ENCODE peak calls at places on chromosomes 2 and 18, in seven cellular contexts. A is foreskin fibroblast, U is stomach, Z is hepatocyte, F is tibial artery, E is astrocyte of the spinal cord, L is GM23338. N is an unnamed sample.

GRCh38 chr2:19020144-19021099 is 338.0 kb downstream of the OSR1 start:
- DNase-seq in A (no peak), U (no peak), Z (peak; percentile 48), F (no peak), E (no peak), L (no peak), N (no peak)

GRCh38 chr2:41932241-41933034 is 115.4 kb upstream of the PKDCC start:
- DNase-seq in A (peak; percentile 75), U (peak; percentile 32), Z (peak; percentile 76), F (peak; percentile 81), E (peak; percentile 97), L (no peak), N (peak; percentile 100)

GRCh38 chr2:105789745-105790466 is 45.2 kb downstream of the NCK2 start:
- DNase-seq in A (peak; percentile 77), U (no peak), Z (no peak), F (peak; percentile 82), E (peak; percentile 63), L (no peak), N (peak; percentile 34)

GRCh38 chr2:120348134-120349103 is 2.5 kb downstream of the INHBB start:
- DNase-seq in A (no peak), U (no peak), Z (peak; percentile 53), F (no peak), E (no peak), L (peak; percentile 49), N (no peak)

GRCh38 chr2:45923701-45924100 is 272.2 kb downstream of the PRKCE start:
- DNase-seq in A (no peak), U (no peak), Z (no peak), F (no peak), E (peak; percentile 26), L (no peak), N (no peak)

GRCh38 chr2:38178556-38179419 is 102.8 kb upstream of the CYP1B1 start:
- DNase-seq in A (peak; percentile 90), U (no peak), Z (peak; percentile 34), F (no peak), E (peak; percentile 92), L (no peak), N (peak; percentile 90)

GRCh38 chr2:208379192-208379591 is 27.4 kb upstream of the PTH2R start:
- DNase-seq in A (no peak), U (no peak), Z (no peak), F (no peak), E (no peak), L (no peak), N (no peak)

GRCh38 chr2:173602153-173602552 is 247.5 kb downstream of the CDCA7 start:
- DNase-seq in A (no peak), U (no peak), Z (no peak), F (no peak), E (no peak), L (no peak), N (no peak)

GRCh38 chr18:28365406-28365805 is 188.5 kb upstream of the CDH2 start:
- DNase-seq in A (no peak), U (no peak), Z (peak; percentile 22), F (no peak), E (peak; percentile 60), L (no peak), N (peak; percentile 70)

GRCh38 chr2:168180914-168181313 is 66.5 kb downstream of the STK39 start:
- DNase-seq in A (no peak), U (no peak), Z (no peak), F (no peak), E (no peak), L (no peak), N (no peak)

DNA sequence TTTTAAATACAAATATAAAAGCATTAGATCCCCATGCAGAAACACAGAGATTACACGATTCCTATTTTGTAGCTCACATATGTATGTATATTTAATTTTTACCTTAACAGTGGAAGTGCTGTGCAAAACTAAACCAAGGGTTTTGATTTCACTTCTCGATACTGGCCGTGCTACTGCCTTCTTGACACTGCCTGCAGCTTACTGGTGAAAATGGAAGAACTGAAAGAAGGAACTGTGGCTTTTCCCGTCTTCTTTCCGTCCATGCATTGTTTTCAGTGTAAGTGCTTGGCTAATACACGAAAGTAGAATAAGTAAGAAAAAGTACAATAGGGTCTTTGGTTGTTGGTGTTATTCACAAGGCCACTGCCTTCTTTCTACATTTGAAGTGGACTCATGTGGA is 129.5 kb downstream of the NDUFA10 start:
- DNase-seq in A (no peak), U (no peak), Z (no peak), F (no peak), E (no peak), L (no peak), N (no peak)
- TF ChIP-seq CTCF in A (no peak), U (no peak), Z (no peak), F (no peak), E (no peak), L (no peak), N (no peak)

DNA sequence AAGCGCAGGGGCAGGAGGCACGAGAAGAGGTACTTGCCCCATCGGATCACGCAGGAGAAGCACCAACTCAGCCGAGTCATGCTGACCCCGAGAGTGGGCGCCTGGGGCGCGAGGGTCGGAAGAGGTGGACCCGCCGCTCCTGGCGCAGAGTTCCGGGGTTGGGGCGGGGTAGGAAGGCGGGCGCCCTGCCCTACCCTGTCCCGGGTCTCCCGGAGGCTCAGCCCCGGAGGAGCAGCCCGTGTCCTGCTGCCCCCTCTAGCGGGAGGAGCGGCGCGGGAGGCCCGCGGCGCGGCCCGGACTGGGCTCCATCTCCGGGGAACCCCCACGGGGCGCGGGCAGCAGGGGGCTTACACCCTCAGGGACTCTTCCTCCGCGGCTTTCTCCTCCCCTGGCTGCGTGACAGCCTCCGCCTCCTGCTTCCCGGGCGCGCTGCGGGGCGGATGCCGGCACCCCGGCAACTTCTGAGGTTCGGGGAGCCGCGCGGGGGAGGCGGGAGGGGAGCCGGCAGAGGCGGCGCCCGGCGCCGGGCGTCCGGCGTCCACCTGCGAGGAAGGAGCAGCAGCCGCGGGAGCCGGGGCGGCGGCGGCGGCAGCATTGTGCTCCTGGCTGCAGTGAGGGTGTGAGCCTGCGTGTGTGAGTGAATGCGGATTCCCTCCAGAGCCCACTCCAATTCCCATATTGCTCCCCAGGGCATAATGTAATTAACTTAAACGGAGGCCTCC is 7.5 kb upstream of the TNS1 start:
- DNase-seq in A (peak; percentile 50), U (peak; percentile 65), Z (peak; percentile 76), F (peak; percentile 85), E (no peak), L (peak; percentile 59), N (no peak)
- H3K4me3 ChIP-seq in A (peak overlapping the region; percentile 72), U (peak overlapping the region; percentile 46), Z (peak overlapping the region; percentile 70), F (peak overlapping the region; percentile 69), E (peak overlapping the region; percentile 41), L (peak overlapping the region; percentile 84), N (peak overlapping the region; percentile 80)

DNA sequence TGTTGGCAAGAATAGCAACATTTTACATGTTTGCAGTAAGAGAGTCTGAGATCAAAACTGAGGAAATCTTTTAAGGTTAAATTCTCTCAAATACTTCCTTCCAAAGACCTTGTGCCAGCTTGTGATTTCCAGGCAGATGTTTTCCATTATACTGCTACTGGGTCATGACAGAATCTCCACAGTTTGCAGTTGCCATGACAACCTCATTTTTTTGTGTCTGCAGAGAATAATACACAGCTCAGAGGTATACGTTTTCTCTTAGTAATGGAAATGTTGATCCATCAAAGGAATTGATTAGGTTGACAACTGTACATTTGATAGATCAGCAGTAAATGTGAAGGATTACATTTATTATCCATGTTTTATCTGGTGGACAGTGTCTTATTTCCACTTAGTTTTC is 29.1 kb upstream of the CSRNP3 start:
- DNase-seq in A (peak; percentile 77), U (no peak), Z (peak; percentile 60), F (no peak), E (peak; percentile 81), L (no peak), N (peak; percentile 85)
- TF ChIP-seq CTCF in A (no peak), U (no peak), Z (no peak), F (no peak), E (no peak), L (no peak), N (no peak)

GRCh38 chr2:205684871-205685313 is 2.6 kb downstream of the NRP2 start:
- DNase-seq in A (no peak), U (no peak), Z (no peak), F (no peak), E (no peak), L (peak; percentile 55), N (no peak)
- H3K4me3 ChIP-seq in A (peak overlapping the region; percentile 60), U (peak overlapping the region; percentile 71), Z (peak overlapping the region; percentile 79), F (peak overlapping the region; percentile 79), E (peak overlapping the region; percentile 77), L (peak overlapping the region; percentile 84), N (peak overlapping the region; percentile 75)

DNA sequence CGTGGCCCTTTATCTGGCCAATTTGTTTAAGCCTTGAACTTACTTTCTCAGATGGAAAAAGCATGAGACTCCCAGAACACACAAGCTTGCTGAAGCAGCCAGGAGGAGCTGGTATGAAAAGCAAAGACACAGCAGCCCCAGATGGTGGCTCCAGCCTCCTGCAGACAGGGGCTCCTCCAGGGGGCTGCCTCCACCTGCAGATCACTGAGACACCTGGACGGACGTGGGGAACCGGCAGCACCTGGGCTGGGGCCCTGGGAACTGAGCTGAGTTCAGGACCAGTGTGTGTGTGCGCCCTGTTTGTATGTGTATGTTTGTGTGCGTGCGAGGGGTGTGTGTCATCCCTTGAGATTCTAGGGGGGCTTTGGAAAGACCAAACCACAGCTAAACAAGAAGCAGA is 8.6 kb downstream of the CYS1 start:
- DNase-seq in A (no peak), U (no peak), Z (peak; percentile 2), F (no peak), E (no peak), L (peak; percentile 34), N (no peak)
- TF ChIP-seq CTCF in A (no peak), U (no peak), Z (peak; percentile 4), F (no peak), E (no peak), L (peak; percentile 33), N (no peak)

N was measured in fibroblast of the aortic adventitia.